ENCODE peak calls at places on chromosomes 11 and 22, in five cellular contexts. K is CD8-positive, alpha-beta T cell; U is upper lobe of right lung; Y is naive thymus-derived CD4-positive, alpha-beta T cell; P is pancreas. E is an unnamed sample.

GRCh38 chr11:17611049-17611448 is 64.0 kb downstream of the OTOG start:
- DNase-seq in U (peak; percentile 58), Y (no peak), K (no peak), P (no peak), E (no peak)

GRCh38 chr11:35579557-35580396 is 38.5 kb upstream of the FJX1 start:
- DNase-seq in K (no peak), U (no peak), Y (no peak), P (no peak), E (no peak)

GRCh38 chr11:26106713-26107112 is 225.2 kb upstream of the ANO3 start:
- DNase-seq in P (no peak), Y (no peak), K (no peak), U (no peak), E (no peak)

GRCh38 chr11:3840289-3840869 is 380 bp downstream of the RHOG start:
- DNase-seq in Y (peak; percentile 57), K (no peak), U (no peak), P (no peak), E (no peak)

GRCh38 chr11:117717485-117718314 is 79.3 kb downstream of the DSCAML1 start:
- DNase-seq in U (peak; percentile 82), P (peak; percentile 63), K (no peak), Y (no peak), E (no peak)

GRCh38 chr11:9535189-9535781 is 38.2 kb upstream of the WEE1 start:
- DNase-seq in K (peak; percentile 73), Y (peak; percentile 62), P (peak; percentile 82), U (peak; percentile 90), E (peak; percentile 88)

GRCh38 chr11:8807544-8808225 is 103.3 kb upstream of the AKIP1 start:
- DNase-seq in U (no peak), Y (no peak), K (no peak), P (no peak), E (no peak)

GRCh38 chr11:128499613-128500213 is 87.6 kb downstream of the ETS1 start:
- DNase-seq in K (no peak), U (no peak), P (no peak), Y (no peak), E (no peak)

GRCh38 chr11:108218455-108218854 is 4.0 kb downstream of the NPAT start:
- DNase-seq in K (no peak), Y (no peak), P (no peak), U (no peak), E (no peak)

GRCh38 chr11:103078710-103079109 is 13.2 kb downstream of the DCUN1D5 start:
- DNase-seq in U (no peak), P (no peak), K (no peak), Y (no peak), E (no peak)

GRCh38 chr11:103079833-103080232 is 12.1 kb downstream of the DCUN1D5 start:
- DNase-seq in K (no peak), P (no peak), U (no peak), Y (no peak), E (no peak)

DNA sequence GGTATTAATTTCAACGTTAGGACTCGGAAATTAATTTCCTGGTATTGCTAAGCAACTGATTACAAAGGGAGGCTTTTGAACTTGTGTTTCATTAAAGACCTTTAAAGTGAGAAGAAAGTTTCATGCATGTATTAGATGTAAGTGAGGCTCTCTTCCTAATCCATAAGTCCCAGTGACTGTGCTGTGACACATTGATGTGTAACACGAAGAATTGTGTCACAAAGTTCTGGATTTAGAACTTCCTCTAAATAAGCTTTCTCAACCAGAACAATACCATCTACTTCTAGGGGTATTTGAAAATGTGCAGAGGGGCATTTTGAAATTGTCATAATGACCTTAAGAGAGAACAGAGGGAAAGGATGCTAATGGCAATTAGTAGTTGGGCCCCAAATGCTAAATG is 14.4 kb downstream of the DCUN1D5 start:
- DNase-seq in Y (no peak), U (no peak), K (no peak), P (no peak), E (no peak)
- H3K36me3 ChIP-seq in Y (no peaks in the 10 kb centered on the region), U (peaks cover 47% of the 10 kb centered on the region), K (peaks cover 9% of the 10 kb centered on the region), P (no peaks in the 10 kb centered on the region), E (peaks cover 62% of the 10 kb centered on the region)

DNA sequence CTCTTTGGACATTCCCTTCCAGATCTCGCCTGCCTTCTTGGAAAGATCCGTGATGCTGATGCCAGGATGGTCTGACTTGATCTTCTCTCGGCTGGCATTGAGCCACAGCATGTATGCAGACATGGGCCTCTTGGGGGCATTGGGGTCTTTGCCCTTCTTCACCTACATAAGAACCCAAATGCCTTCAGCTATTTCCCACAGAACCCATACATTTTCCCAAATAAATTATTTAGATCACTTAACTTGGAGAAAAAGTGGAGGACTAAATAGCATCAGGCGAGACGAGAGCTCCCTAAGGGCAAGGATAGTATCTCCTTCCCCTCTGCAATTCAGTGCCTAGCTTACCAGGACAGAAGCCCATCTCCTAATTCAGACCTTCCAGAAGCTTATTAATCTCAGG is 3.0 kb upstream of the TNKS1BP1 start:
- DNase-seq in P (peak; percentile 21), K (no peak), Y (no peak), U (no peak), E (no peak)
- H3K36me3 ChIP-seq in P (peaks cover 26% of the 10 kb centered on the region), K (peaks cover 48% of the 10 kb centered on the region), Y (peaks cover 36% of the 10 kb centered on the region), U (peaks cover 64% of the 10 kb centered on the region), E (peaks cover 75% of the 10 kb centered on the region)

DNA sequence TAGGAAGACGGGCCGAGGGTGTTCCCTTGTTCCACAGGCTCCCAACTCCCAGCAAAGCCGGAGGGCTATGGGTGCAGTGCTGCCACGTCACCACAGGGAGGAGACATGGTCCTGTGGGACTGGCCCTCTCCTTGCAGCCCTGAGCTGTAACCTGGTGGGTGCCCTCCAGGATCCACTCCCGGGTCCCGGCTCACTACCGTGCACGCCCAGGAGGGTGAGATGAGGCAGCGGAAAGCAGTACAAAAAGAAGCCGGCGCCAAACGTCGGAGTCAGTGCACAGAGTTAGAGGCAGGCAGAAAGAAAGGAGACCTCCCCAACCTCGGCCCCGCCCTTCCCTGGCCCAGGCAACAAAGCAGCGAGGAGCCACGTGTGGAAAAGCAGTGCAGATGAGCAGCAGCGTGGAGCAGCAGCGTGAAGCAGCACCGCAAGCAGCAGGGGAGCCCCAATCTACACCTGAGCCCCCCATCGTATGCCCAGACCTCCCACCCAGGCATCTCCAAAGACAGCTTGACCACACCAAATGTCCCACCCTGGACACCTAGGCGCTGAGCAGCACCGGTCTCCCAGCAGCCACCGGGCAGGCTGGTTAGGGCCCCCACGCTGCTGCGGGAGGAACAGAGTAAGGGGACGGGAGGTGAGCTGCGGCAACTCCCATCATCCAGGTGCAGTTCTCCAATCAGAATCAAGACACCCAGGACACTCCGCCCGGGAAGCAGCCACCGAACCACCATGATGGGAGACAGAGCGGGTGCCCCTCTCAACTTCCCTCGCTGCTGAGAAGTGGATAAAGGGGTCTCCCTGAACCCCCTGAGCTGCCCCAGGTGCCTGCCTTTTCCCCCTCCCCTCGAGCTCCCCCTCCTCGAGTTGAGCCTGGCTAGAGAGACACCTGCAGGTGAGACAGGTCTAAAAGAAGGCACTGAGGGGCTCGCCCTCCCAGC is 28.8 kb downstream of the IGSF9B start:
- DNase-seq in U (peak; percentile 80), Y (peak; percentile 72), K (peak; percentile 50), P (peak; percentile 79), E (peak; percentile 54)
- H3K36me3 ChIP-seq in U (no peaks in the 10 kb centered on the region), Y (no peaks in the 10 kb centered on the region), K (peaks cover 12% of the 10 kb centered on the region), P (no peaks in the 10 kb centered on the region), E (peaks cover 3% of the 10 kb centered on the region)

GRCh38 chr22:41676134-41676533 is 12.5 kb downstream of the SNU13 start:
- DNase-seq in K (no peak), P (no peak), Y (no peak), U (peak; percentile 3), E (no peak)
- H3K36me3 ChIP-seq in K (peaks cover 35% of the 10 kb centered on the region), P (peaks cover 7% of the 10 kb centered on the region), Y (peaks cover 25% of the 10 kb centered on the region), U (peaks cover 75% of the 10 kb centered on the region), E (peaks cover 64% of the 10 kb centered on the region)

GRCh38 chr11:106840993-106841392 is 177.3 kb downstream of the GUCY1A2 start:
- DNase-seq in P (no peak), U (no peak), K (no peak), Y (no peak), E (no peak)
- H3K36me3 ChIP-seq in P (no peaks in the 10 kb centered on the region), U (no peaks in the 10 kb centered on the region), K (no peaks in the 10 kb centered on the region), Y (no peaks in the 10 kb centered on the region), E (no peaks in the 10 kb centered on the region)

DNA sequence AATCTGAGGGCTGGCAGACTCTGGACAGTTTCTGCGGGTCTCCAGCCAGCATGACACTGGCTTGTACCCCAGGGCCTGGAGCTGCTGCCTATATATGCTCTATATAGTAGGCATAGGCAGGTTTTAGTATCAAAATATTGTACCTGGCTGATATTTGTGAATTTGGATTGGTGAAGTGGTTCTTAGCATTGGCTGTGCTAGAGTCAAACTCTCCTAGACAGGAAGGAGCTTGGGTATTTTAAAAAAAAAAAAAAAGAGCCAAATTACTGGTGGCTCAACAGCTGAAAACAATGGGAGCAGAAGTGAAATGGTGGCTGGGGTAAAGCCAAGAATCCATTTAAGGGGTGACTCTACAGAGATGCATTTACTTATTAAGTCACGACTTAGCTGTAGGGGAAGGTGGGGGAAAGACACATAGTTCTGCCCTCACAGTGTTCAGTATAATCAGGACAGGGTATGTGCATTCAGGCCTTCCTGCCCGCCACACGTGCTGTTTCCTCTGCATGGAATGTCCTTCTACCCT is 11.0 kb upstream of the MTFP1 start:
- DNase-seq in P (no peak), U (no peak), K (no peak), Y (no peak), E (no peak)
- H3K36me3 ChIP-seq in P (no peaks in the 10 kb centered on the region), U (peaks cover 40% of the 10 kb centered on the region), K (peaks cover 24% of the 10 kb centered on the region), Y (peaks cover 11% of the 10 kb centered on the region), E (peaks cover 39% of the 10 kb centered on the region)